ENCODE peak calls at places on chromosomes 13 and 19, in ten cellular contexts. One of them, this sample, is unnamed. For H3K27me3, the result is how much of the 10 kb centered on the place peaks cover.

GRCh38 chr19:17803264-17803896 is 8.4 kb downstream of the B3GNT3 start:
- DNase-seq in suprapubic skin: no peak
- DNase-seq in psoas muscle: no peak
- DNase-seq in mesendoderm: no peak
- DNase-seq in adrenal gland: peak
- DNase-seq in IMR-90: no peak
- DNase-seq in HAP-1: no peak
- DNase-seq in Caco-2: no peak
- DNase-seq in right lobe of liver: no peak
- DNase-seq in effector memory CD4-positive, alpha-beta T cell: no peak
- DNase-seq in this sample: peak

GRCh38 chr19:32649751-32650150 is 25.2 kb downstream of the ANKRD27 start:
- DNase-seq in suprapubic skin: no peak
- DNase-seq in psoas muscle: peak
- DNase-seq in mesendoderm: no peak
- DNase-seq in adrenal gland: no peak
- DNase-seq in IMR-90: no peak
- DNase-seq in HAP-1: no peak
- DNase-seq in Caco-2: no peak
- DNase-seq in right lobe of liver: no peak
- DNase-seq in effector memory CD4-positive, alpha-beta T cell: no peak
- DNase-seq in this sample: no peak

GRCh38 chr13:39876258-39876657 is 220.8 kb downstream of the COG6 start:
- DNase-seq in suprapubic skin: no peak
- DNase-seq in psoas muscle: no peak
- DNase-seq in mesendoderm: peak
- DNase-seq in adrenal gland: no peak
- DNase-seq in IMR-90: peak
- DNase-seq in HAP-1: no peak
- DNase-seq in Caco-2: no peak
- DNase-seq in right lobe of liver: no peak
- DNase-seq in effector memory CD4-positive, alpha-beta T cell: no peak
- DNase-seq in this sample: no peak

GRCh38 chr13:26075498-26075897 is 23.7 kb upstream of the SHISA2 start:
- DNase-seq in suprapubic skin: no peak
- DNase-seq in psoas muscle: no peak
- DNase-seq in mesendoderm: peak
- DNase-seq in adrenal gland: no peak
- DNase-seq in IMR-90: no peak
- DNase-seq in HAP-1: no peak
- DNase-seq in Caco-2: no peak
- DNase-seq in right lobe of liver: no peak
- DNase-seq in effector memory CD4-positive, alpha-beta T cell: no peak
- DNase-seq in this sample: no peak

GRCh38 chr19:55156202-55157063 is 1.1 kb downstream of the TNNI3 start:
- DNase-seq in suprapubic skin: peak
- DNase-seq in psoas muscle: peak
- DNase-seq in mesendoderm: peak
- DNase-seq in adrenal gland: peak
- DNase-seq in IMR-90: peak
- DNase-seq in HAP-1: peak
- DNase-seq in Caco-2: peak
- DNase-seq in right lobe of liver: no peak
- DNase-seq in effector memory CD4-positive, alpha-beta T cell: no peak
- DNase-seq in this sample: no peak

GRCh38 chr13:48542581-48543341 is 9.9 kb upstream of the RCBTB2 start:
- DNase-seq in suprapubic skin: peak
- DNase-seq in psoas muscle: peak
- DNase-seq in mesendoderm: peak
- DNase-seq in adrenal gland: peak
- DNase-seq in IMR-90: peak
- DNase-seq in HAP-1: no peak
- DNase-seq in Caco-2: no peak
- DNase-seq in right lobe of liver: peak
- DNase-seq in effector memory CD4-positive, alpha-beta T cell: no peak
- DNase-seq in this sample: no peak

GRCh38 chr13:92377396-92377795 is 849.2 kb upstream of the GPC6 start:
- DNase-seq in suprapubic skin: no peak
- DNase-seq in psoas muscle: no peak
- DNase-seq in mesendoderm: no peak
- DNase-seq in adrenal gland: no peak
- DNase-seq in IMR-90: no peak
- DNase-seq in HAP-1: no peak
- DNase-seq in Caco-2: no peak
- DNase-seq in right lobe of liver: no peak
- DNase-seq in effector memory CD4-positive, alpha-beta T cell: no peak
- DNase-seq in this sample: no peak

GRCh38 chr19:14072535-14073231 is at the start of gene MISP3:
- DNase-seq in suprapubic skin: no peak
- DNase-seq in psoas muscle: peak
- DNase-seq in mesendoderm: no peak
- DNase-seq in adrenal gland: peak
- DNase-seq in IMR-90: no peak
- DNase-seq in HAP-1: no peak
- DNase-seq in Caco-2: peak
- DNase-seq in right lobe of liver: peak
- DNase-seq in effector memory CD4-positive, alpha-beta T cell: no peak
- DNase-seq in this sample: peak

GRCh38 chr13:76023644-76024043 is 387.5 kb downstream of the LMO7 start:
- DNase-seq in suprapubic skin: no peak
- DNase-seq in psoas muscle: no peak
- DNase-seq in mesendoderm: peak
- DNase-seq in adrenal gland: no peak
- DNase-seq in IMR-90: peak
- DNase-seq in HAP-1: no peak
- DNase-seq in Caco-2: no peak
- DNase-seq in right lobe of liver: no peak
- DNase-seq in effector memory CD4-positive, alpha-beta T cell: no peak
- DNase-seq in this sample: no peak

GRCh38 chr19:36113895-36114762 is 546 bp downstream of the POLR2I start:
- DNase-seq in suprapubic skin: peak
- DNase-seq in psoas muscle: no peak
- DNase-seq in mesendoderm: peak
- DNase-seq in adrenal gland: peak
- DNase-seq in IMR-90: peak
- DNase-seq in HAP-1: no peak
- DNase-seq in Caco-2: no peak
- DNase-seq in right lobe of liver: no peak
- DNase-seq in effector memory CD4-positive, alpha-beta T cell: no peak
- DNase-seq in this sample: peak

GRCh38 chr13:81872581-81872980 is 1531.7 kb upstream of the SPRY2 start:
- DNase-seq in suprapubic skin: no peak
- DNase-seq in psoas muscle: no peak
- DNase-seq in mesendoderm: peak
- DNase-seq in adrenal gland: no peak
- DNase-seq in IMR-90: no peak
- DNase-seq in HAP-1: peak
- DNase-seq in Caco-2: no peak
- DNase-seq in right lobe of liver: no peak
- DNase-seq in effector memory CD4-positive, alpha-beta T cell: no peak
- DNase-seq in this sample: peak

GRCh38 chr19:13334801-13335481 is 171.3 kb downstream of the CACNA1A start:
- DNase-seq in suprapubic skin: no peak
- DNase-seq in psoas muscle: no peak
- DNase-seq in mesendoderm: no peak
- DNase-seq in adrenal gland: no peak
- DNase-seq in IMR-90: no peak
- DNase-seq in HAP-1: no peak
- DNase-seq in Caco-2: no peak
- DNase-seq in right lobe of liver: no peak
- DNase-seq in effector memory CD4-positive, alpha-beta T cell: no peak
- DNase-seq in this sample: peak

GRCh38 chr13:114152831-114153371 is 20.5 kb upstream of the RASA3 start:
- DNase-seq in suprapubic skin: no peak
- DNase-seq in psoas muscle: no peak
- DNase-seq in mesendoderm: no peak
- DNase-seq in adrenal gland: no peak
- DNase-seq in IMR-90: no peak
- DNase-seq in HAP-1: no peak
- DNase-seq in Caco-2: no peak
- DNase-seq in right lobe of liver: peak
- DNase-seq in effector memory CD4-positive, alpha-beta T cell: no peak
- DNase-seq in this sample: no peak

GRCh38 chr19:29841209-29841558 is 29.4 kb downstream of the CCNE1 start:
- DNase-seq in suprapubic skin: no peak
- DNase-seq in psoas muscle: peak
- DNase-seq in mesendoderm: peak
- DNase-seq in adrenal gland: peak
- DNase-seq in IMR-90: no peak
- DNase-seq in HAP-1: no peak
- DNase-seq in Caco-2: peak
- DNase-seq in right lobe of liver: peak
- DNase-seq in effector memory CD4-positive, alpha-beta T cell: no peak
- DNase-seq in this sample: peak

GRCh38 chr19:7550987-7551761 is 15.7 kb downstream of the PNPLA6 start:
- DNase-seq in suprapubic skin: no peak
- DNase-seq in psoas muscle: peak
- DNase-seq in mesendoderm: peak
- DNase-seq in adrenal gland: peak
- DNase-seq in IMR-90: peak
- DNase-seq in HAP-1: peak
- DNase-seq in Caco-2: peak
- DNase-seq in right lobe of liver: peak
- DNase-seq in effector memory CD4-positive, alpha-beta T cell: no peak
- DNase-seq in this sample: no peak
- H3K4me3 ChIP-seq in suprapubic skin: peak
- H3K4me3 ChIP-seq in psoas muscle: peak
- H3K4me3 ChIP-seq in mesendoderm: no peak
- H3K4me3 ChIP-seq in adrenal gland: no peak
- H3K4me3 ChIP-seq in IMR-90: no peak
- H3K4me3 ChIP-seq in HAP-1: no peak
- H3K4me3 ChIP-seq in Caco-2: no peak
- H3K4me3 ChIP-seq in right lobe of liver: no peak
- H3K4me3 ChIP-seq in effector memory CD4-positive, alpha-beta T cell: no peak
- H3K4me3 ChIP-seq in this sample: no peak

DNA sequence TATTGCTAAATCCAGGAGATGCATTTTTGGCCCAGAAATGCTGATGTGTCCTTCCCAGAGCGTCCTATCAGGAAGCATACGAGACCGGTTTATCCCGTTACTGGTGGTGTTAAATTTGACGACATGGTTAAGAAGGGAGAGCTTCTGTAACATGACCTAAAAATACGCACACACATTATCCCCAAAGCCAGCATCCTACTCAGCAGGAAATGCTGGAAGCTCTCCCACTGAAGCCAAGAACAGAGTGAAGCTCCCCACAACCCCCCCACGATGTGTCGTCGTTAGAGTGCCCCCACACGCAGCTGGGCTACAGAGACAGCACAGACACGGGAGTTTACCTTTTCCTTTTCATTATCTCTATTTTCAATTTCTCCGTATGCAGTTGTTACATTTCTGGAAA is 45.1 kb upstream of the MCF2L start:
- DNase-seq in suprapubic skin: no peak
- DNase-seq in psoas muscle: no peak
- DNase-seq in mesendoderm: no peak
- DNase-seq in adrenal gland: no peak
- DNase-seq in IMR-90: no peak
- DNase-seq in HAP-1: no peak
- DNase-seq in Caco-2: no peak
- DNase-seq in right lobe of liver: no peak
- DNase-seq in effector memory CD4-positive, alpha-beta T cell: no peak
- DNase-seq in this sample: no peak
- H3K27me3 ChIP-seq in suprapubic skin: under half
- H3K27me3 ChIP-seq in psoas muscle: under half
- H3K27me3 ChIP-seq in mesendoderm: under half
- H3K27me3 ChIP-seq in adrenal gland: under half
- H3K27me3 ChIP-seq in IMR-90: under half
- H3K27me3 ChIP-seq in HAP-1: under half
- H3K27me3 ChIP-seq in Caco-2: under half
- H3K27me3 ChIP-seq in right lobe of liver: under half
- H3K27me3 ChIP-seq in effector memory CD4-positive, alpha-beta T cell: under half
- H3K27me3 ChIP-seq in this sample: half or more

DNA sequence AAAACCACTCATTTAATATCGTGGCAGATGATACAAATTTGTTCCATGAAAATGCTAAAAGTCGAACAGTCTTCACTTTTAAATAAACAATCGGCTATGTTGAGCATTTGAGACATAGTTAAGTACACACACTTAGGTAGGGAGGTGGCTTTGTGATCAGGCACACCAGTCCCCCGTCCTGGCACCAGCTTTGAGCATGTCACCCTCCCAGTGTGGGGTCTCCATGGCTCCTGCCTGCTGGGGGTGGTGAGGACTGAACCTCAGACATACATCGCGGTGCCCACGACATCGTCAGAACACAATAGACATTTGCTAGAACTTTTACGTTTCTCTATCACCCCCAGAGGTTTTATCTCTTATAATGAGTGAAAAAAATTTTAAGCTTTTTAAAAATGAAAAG is 62.0 kb downstream of the RFX2 start:
- DNase-seq in suprapubic skin: peak
- DNase-seq in psoas muscle: no peak
- DNase-seq in mesendoderm: no peak
- DNase-seq in adrenal gland: peak
- DNase-seq in IMR-90: no peak
- DNase-seq in HAP-1: no peak
- DNase-seq in Caco-2: no peak
- DNase-seq in right lobe of liver: no peak
- DNase-seq in effector memory CD4-positive, alpha-beta T cell: no peak
- DNase-seq in this sample: no peak
- H3K4me3 ChIP-seq in suprapubic skin: no peak
- H3K4me3 ChIP-seq in psoas muscle: no peak
- H3K4me3 ChIP-seq in mesendoderm: no peak
- H3K4me3 ChIP-seq in adrenal gland: no peak
- H3K4me3 ChIP-seq in IMR-90: no peak
- H3K4me3 ChIP-seq in HAP-1: no peak
- H3K4me3 ChIP-seq in Caco-2: no peak
- H3K4me3 ChIP-seq in right lobe of liver: no peak
- H3K4me3 ChIP-seq in effector memory CD4-positive, alpha-beta T cell: no peak
- H3K4me3 ChIP-seq in this sample: no peak

GRCh38 chr13:27504541-27504940 is 54.2 kb upstream of the MTIF3 start:
- DNase-seq in suprapubic skin: no peak
- DNase-seq in psoas muscle: no peak
- DNase-seq in mesendoderm: no peak
- DNase-seq in adrenal gland: no peak
- DNase-seq in IMR-90: no peak
- DNase-seq in HAP-1: no peak
- DNase-seq in Caco-2: no peak
- DNase-seq in right lobe of liver: no peak
- DNase-seq in effector memory CD4-positive, alpha-beta T cell: no peak
- DNase-seq in this sample: no peak

GRCh38 chr13:27505792-27506191 is 55.4 kb upstream of the MTIF3 start:
- DNase-seq in suprapubic skin: no peak
- DNase-seq in psoas muscle: no peak
- DNase-seq in mesendoderm: no peak
- DNase-seq in adrenal gland: no peak
- DNase-seq in IMR-90: no peak
- DNase-seq in HAP-1: no peak
- DNase-seq in Caco-2: no peak
- DNase-seq in right lobe of liver: no peak
- DNase-seq in effector memory CD4-positive, alpha-beta T cell: no peak
- DNase-seq in this sample: no peak

GRCh38 chr13:27500806-27501534 is 50.6 kb upstream of the MTIF3 start:
- DNase-seq in suprapubic skin: no peak
- DNase-seq in psoas muscle: no peak
- DNase-seq in mesendoderm: no peak
- DNase-seq in adrenal gland: no peak
- DNase-seq in IMR-90: no peak
- DNase-seq in HAP-1: no peak
- DNase-seq in Caco-2: no peak
- DNase-seq in right lobe of liver: no peak
- DNase-seq in effector memory CD4-positive, alpha-beta T cell: no peak
- DNase-seq in this sample: no peak

GRCh38 chr13:27508802-27509201 is 58.4 kb upstream of the MTIF3 start:
- DNase-seq in suprapubic skin: no peak
- DNase-seq in psoas muscle: no peak
- DNase-seq in mesendoderm: no peak
- DNase-seq in adrenal gland: no peak
- DNase-seq in IMR-90: no peak
- DNase-seq in HAP-1: no peak
- DNase-seq in Caco-2: no peak
- DNase-seq in right lobe of liver: no peak
- DNase-seq in effector memory CD4-positive, alpha-beta T cell: no peak
- DNase-seq in this sample: no peak

GRCh38 chr13:27504126-27504525 is 53.8 kb upstream of the MTIF3 start:
- DNase-seq in suprapubic skin: no peak
- DNase-seq in psoas muscle: no peak
- DNase-seq in mesendoderm: no peak
- DNase-seq in adrenal gland: no peak
- DNase-seq in IMR-90: no peak
- DNase-seq in HAP-1: no peak
- DNase-seq in Caco-2: no peak
- DNase-seq in right lobe of liver: no peak
- DNase-seq in effector memory CD4-positive, alpha-beta T cell: no peak
- DNase-seq in this sample: no peak
- H3K27me3 ChIP-seq in suprapubic skin: under half
- H3K27me3 ChIP-seq in psoas muscle: under half
- H3K27me3 ChIP-seq in mesendoderm: under half
- H3K27me3 ChIP-seq in adrenal gland: under half
- H3K27me3 ChIP-seq in IMR-90: under half
- H3K27me3 ChIP-seq in HAP-1: under half
- H3K27me3 ChIP-seq in Caco-2: under half
- H3K27me3 ChIP-seq in right lobe of liver: under half
- H3K27me3 ChIP-seq in effector memory CD4-positive, alpha-beta T cell: under half
- H3K27me3 ChIP-seq in this sample: half or more

This sample was measured in PC-9.